ENCODE peak calls at places on chromosome 7, in six cellular contexts. One of them, this sample, is unnamed.

GRCh38 chr7:87213801-87214200 is 5.7 kb downstream of the TMEM243 start:
- DNase-seq in fibroblast of lung: no peak
- DNase-seq in endothelial cell of umbilical vein: no peak
- DNase-seq in K562: no peak
- DNase-seq in neural progenitor cell: no peak
- DNase-seq in astrocyte: no peak
- DNase-seq in this sample: no peak

GRCh38 chr7:95929710-95930295 is 157.4 kb downstream of the DYNC1I1 start:
- DNase-seq in fibroblast of lung: no peak
- DNase-seq in neural progenitor cell: no peak
- DNase-seq in endothelial cell of umbilical vein: no peak
- DNase-seq in K562: no peak
- DNase-seq in astrocyte: no peak
- DNase-seq in this sample: no peak

GRCh38 chr7:113267885-113268284 is 149.5 kb upstream of the SMIM30 start:
- DNase-seq in astrocyte: peak
- DNase-seq in endothelial cell of umbilical vein: no peak
- DNase-seq in neural progenitor cell: no peak
- DNase-seq in fibroblast of lung: peak
- DNase-seq in K562: no peak
- DNase-seq in this sample: peak

GRCh38 chr7:1431644-1432380 is 27.5 kb downstream of the MICALL2 start:
- DNase-seq in neural progenitor cell: no peak
- DNase-seq in astrocyte: no peak
- DNase-seq in fibroblast of lung: no peak
- DNase-seq in endothelial cell of umbilical vein: no peak
- DNase-seq in K562: no peak
- DNase-seq in this sample: no peak

GRCh38 chr7:28865494-28866257 is 92.5 kb downstream of the TRIL start:
- DNase-seq in neural progenitor cell: no peak
- DNase-seq in K562: no peak
- DNase-seq in endothelial cell of umbilical vein: no peak
- DNase-seq in astrocyte: no peak
- DNase-seq in fibroblast of lung: peak
- DNase-seq in this sample: no peak

GRCh38 chr7:152737833-152738232 is 21.7 kb upstream of the ACTR3B start:
- DNase-seq in fibroblast of lung: no peak
- DNase-seq in neural progenitor cell: no peak
- DNase-seq in endothelial cell of umbilical vein: no peak
- DNase-seq in astrocyte: no peak
- DNase-seq in K562: no peak
- DNase-seq in this sample: no peak

GRCh38 chr7:28389504-28390385 is 22.6 kb upstream of the CREB5 start:
- DNase-seq in K562: peak
- DNase-seq in fibroblast of lung: peak
- DNase-seq in neural progenitor cell: peak
- DNase-seq in astrocyte: peak
- DNase-seq in endothelial cell of umbilical vein: peak
- DNase-seq in this sample: peak

GRCh38 chr7:81447351-81447952 is 322.4 kb downstream of the HGF start:
- DNase-seq in astrocyte: peak
- DNase-seq in neural progenitor cell: peak
- DNase-seq in endothelial cell of umbilical vein: peak
- DNase-seq in fibroblast of lung: peak
- DNase-seq in K562: no peak
- DNase-seq in this sample: peak

GRCh38 chr7:132683967-132684690 is 107.9 kb upstream of the PLXNA4 start:
- DNase-seq in astrocyte: no peak
- DNase-seq in endothelial cell of umbilical vein: no peak
- DNase-seq in K562: no peak
- DNase-seq in fibroblast of lung: no peak
- DNase-seq in neural progenitor cell: no peak
- DNase-seq in this sample: no peak

GRCh38 chr7:36600869-36601530 is 123.3 kb downstream of the AOAH start:
- DNase-seq in astrocyte: peak
- DNase-seq in neural progenitor cell: no peak
- DNase-seq in K562: no peak
- DNase-seq in fibroblast of lung: peak
- DNase-seq in endothelial cell of umbilical vein: peak
- DNase-seq in this sample: peak

GRCh38 chr7:32928785-32929184 is 28.5 kb upstream of the FKBP9 start:
- DNase-seq in fibroblast of lung: no peak
- DNase-seq in endothelial cell of umbilical vein: no peak
- DNase-seq in K562: no peak
- DNase-seq in neural progenitor cell: no peak
- DNase-seq in astrocyte: no peak
- DNase-seq in this sample: no peak

GRCh38 chr7:100711369-100711768 is 5.4 kb downstream of the POP7 start:
- DNase-seq in K562: no peak
- DNase-seq in fibroblast of lung: no peak
- DNase-seq in neural progenitor cell: no peak
- DNase-seq in astrocyte: no peak
- DNase-seq in endothelial cell of umbilical vein: no peak
- DNase-seq in this sample: no peak

GRCh38 chr7:142808802-142809583 is 38.2 kb downstream of the PRSS2 start:
- DNase-seq in K562: peak
- DNase-seq in fibroblast of lung: peak
- DNase-seq in neural progenitor cell: no peak
- DNase-seq in astrocyte: peak
- DNase-seq in endothelial cell of umbilical vein: peak
- DNase-seq in this sample: peak

GRCh38 chr7:33745934-33746333 is 159.4 kb upstream of the BMPER start:
- DNase-seq in astrocyte: peak
- DNase-seq in neural progenitor cell: no peak
- DNase-seq in fibroblast of lung: peak
- DNase-seq in K562: no peak
- DNase-seq in endothelial cell of umbilical vein: peak
- DNase-seq in this sample: no peak

GRCh38 chr7:36245900-36246299 is 92.8 kb downstream of the EEPD1 start:
- DNase-seq in endothelial cell of umbilical vein: peak
- DNase-seq in K562: no peak
- DNase-seq in neural progenitor cell: no peak
- DNase-seq in astrocyte: no peak
- DNase-seq in fibroblast of lung: no peak
- DNase-seq in this sample: no peak

GRCh38 chr7:119256001-119256400 is 1017.0 kb upstream of the KCND2 start:
- DNase-seq in fibroblast of lung: no peak
- DNase-seq in K562: no peak
- DNase-seq in endothelial cell of umbilical vein: no peak
- DNase-seq in neural progenitor cell: no peak
- DNase-seq in astrocyte: no peak
- DNase-seq in this sample: no peak

GRCh38 chr7:113301983-113302382 is 183.6 kb upstream of the SMIM30 start:
- DNase-seq in astrocyte: no peak
- DNase-seq in K562: no peak
- DNase-seq in neural progenitor cell: no peak
- DNase-seq in endothelial cell of umbilical vein: no peak
- DNase-seq in fibroblast of lung: no peak
- DNase-seq in this sample: no peak

GRCh38 chr7:42946616-42946928 is 14.4 kb downstream of the MRPL32 start:
- DNase-seq in K562: no peak
- DNase-seq in astrocyte: no peak
- DNase-seq in fibroblast of lung: no peak
- DNase-seq in neural progenitor cell: no peak
- DNase-seq in endothelial cell of umbilical vein: no peak
- DNase-seq in this sample: no peak

GRCh38 chr7:1460757-1461639 is 1.7 kb upstream of the MICALL2 start:
- DNase-seq in fibroblast of lung: peak
- DNase-seq in endothelial cell of umbilical vein: peak
- DNase-seq in neural progenitor cell: peak
- DNase-seq in astrocyte: peak
- DNase-seq in K562: peak
- DNase-seq in this sample: peak

GRCh38 chr7:34087892-34088891 is 182.9 kb downstream of the BMPER start:
- DNase-seq in fibroblast of lung: no peak
- DNase-seq in neural progenitor cell: peak
- DNase-seq in endothelial cell of umbilical vein: peak
- DNase-seq in K562: no peak
- DNase-seq in astrocyte: no peak
- DNase-seq in this sample: peak

GRCh38 chr7:75884401-75884800 is 5.6 kb downstream of the RHBDD2 start:
- DNase-seq in astrocyte: no peak
- DNase-seq in K562: no peak
- DNase-seq in fibroblast of lung: no peak
- DNase-seq in endothelial cell of umbilical vein: no peak
- DNase-seq in neural progenitor cell: no peak
- DNase-seq in this sample: no peak

GRCh38 chr7:80279760-80280159 is 145.1 kb downstream of the GNAI1 start:
- DNase-seq in endothelial cell of umbilical vein: peak
- DNase-seq in neural progenitor cell: no peak
- DNase-seq in K562: no peak
- DNase-seq in astrocyte: no peak
- DNase-seq in fibroblast of lung: no peak
- DNase-seq in this sample: no peak

GRCh38 chr7:81175291-81175942 is 256.6 kb upstream of the SEMA3C start:
- DNase-seq in fibroblast of lung: peak
- DNase-seq in neural progenitor cell: no peak
- DNase-seq in astrocyte: no peak
- DNase-seq in endothelial cell of umbilical vein: no peak
- DNase-seq in K562: no peak
- DNase-seq in this sample: no peak

GRCh38 chr7:20216637-20217036 is 547 bp downstream of the MACC1 start:
- DNase-seq in K562: no peak
- DNase-seq in astrocyte: no peak
- DNase-seq in endothelial cell of umbilical vein: no peak
- DNase-seq in fibroblast of lung: no peak
- DNase-seq in neural progenitor cell: no peak
- DNase-seq in this sample: no peak

GRCh38 chr7:69967152-69967591 is 368.9 kb downstream of the AUTS2 start:
- DNase-seq in K562: no peak
- DNase-seq in fibroblast of lung: peak
- DNase-seq in astrocyte: peak
- DNase-seq in neural progenitor cell: peak
- DNase-seq in endothelial cell of umbilical vein: no peak
- DNase-seq in this sample: no peak

GRCh38 chr7:117825132-117825531 is 48.1 kb downstream of the CTTNBP2 start:
- DNase-seq in endothelial cell of umbilical vein: no peak
- DNase-seq in astrocyte: peak
- DNase-seq in neural progenitor cell: no peak
- DNase-seq in K562: no peak
- DNase-seq in fibroblast of lung: peak
- DNase-seq in this sample: peak

GRCh38 chr7:154795437-154795836 is 207.5 kb downstream of the PAXIP1 start:
- DNase-seq in astrocyte: no peak
- DNase-seq in fibroblast of lung: no peak
- DNase-seq in neural progenitor cell: no peak
- DNase-seq in endothelial cell of umbilical vein: no peak
- DNase-seq in K562: no peak
- DNase-seq in this sample: no peak

GRCh38 chr7:44073664-44074348 is 8.4 kb upstream of the PGAM2 start:
- DNase-seq in K562: no peak
- DNase-seq in fibroblast of lung: peak
- DNase-seq in neural progenitor cell: no peak
- DNase-seq in astrocyte: peak
- DNase-seq in endothelial cell of umbilical vein: peak
- DNase-seq in this sample: peak

GRCh38 chr7:30172451-30172850 is 37.7 kb downstream of the MTURN start:
- DNase-seq in endothelial cell of umbilical vein: no peak
- DNase-seq in K562: no peak
- DNase-seq in fibroblast of lung: no peak
- DNase-seq in astrocyte: no peak
- DNase-seq in neural progenitor cell: no peak
- DNase-seq in this sample: peak

GRCh38 chr7:2764621-2765020 is 76.6 kb downstream of the AMZ1 start:
- DNase-seq in fibroblast of lung: no peak
- DNase-seq in endothelial cell of umbilical vein: no peak
- DNase-seq in neural progenitor cell: no peak
- DNase-seq in K562: no peak
- DNase-seq in astrocyte: no peak
- DNase-seq in this sample: no peak
- H3K27ac ChIP-seq in fibroblast of lung: no peak
- H3K27ac ChIP-seq in endothelial cell of umbilical vein: no peak
- H3K27ac ChIP-seq in neural progenitor cell: peak
- H3K27ac ChIP-seq in K562: no peak
- H3K27ac ChIP-seq in astrocyte: no peak
- H3K27ac ChIP-seq in this sample: no peak

GRCh38 chr7:96997512-96998032 is 7.8 kb upstream of the DLX6 start:
- DNase-seq in fibroblast of lung: no peak
- DNase-seq in neural progenitor cell: peak
- DNase-seq in endothelial cell of umbilical vein: no peak
- DNase-seq in astrocyte: no peak
- DNase-seq in K562: no peak
- DNase-seq in this sample: no peak

GRCh38 chr7:96996111-96996936 is 9.0 kb upstream of the DLX6 start:
- DNase-seq in K562: no peak
- DNase-seq in endothelial cell of umbilical vein: no peak
- DNase-seq in fibroblast of lung: no peak
- DNase-seq in astrocyte: no peak
- DNase-seq in neural progenitor cell: peak
- DNase-seq in this sample: no peak

GRCh38 chr7:96998765-96999164 is 6.6 kb upstream of the DLX6 start:
- DNase-seq in K562: no peak
- DNase-seq in endothelial cell of umbilical vein: no peak
- DNase-seq in neural progenitor cell: peak
- DNase-seq in fibroblast of lung: no peak
- DNase-seq in astrocyte: no peak
- DNase-seq in this sample: no peak

GRCh38 chr7:96996937-96997511 is 8.3 kb upstream of the DLX6 start:
- DNase-seq in neural progenitor cell: peak
- DNase-seq in astrocyte: no peak
- DNase-seq in endothelial cell of umbilical vein: no peak
- DNase-seq in fibroblast of lung: no peak
- DNase-seq in K562: no peak
- DNase-seq in this sample: no peak

GRCh38 chr7:96998333-96998732 is 7.0 kb upstream of the DLX6 start:
- DNase-seq in endothelial cell of umbilical vein: no peak
- DNase-seq in neural progenitor cell: no peak
- DNase-seq in K562: no peak
- DNase-seq in astrocyte: no peak
- DNase-seq in fibroblast of lung: no peak
- DNase-seq in this sample: no peak
- TF ChIP-seq EZH2 in endothelial cell of umbilical vein: no peak
- TF ChIP-seq EZH2 in neural progenitor cell: no peak
- TF ChIP-seq EZH2 in K562: no peak
- TF ChIP-seq EZH2 in astrocyte: peak
- TF ChIP-seq EZH2 in fibroblast of lung: peak
- TF ChIP-seq EZH2 in this sample: no peak

GRCh38 chr7:19117870-19118608 is 603 bp upstream of the TWIST1 start:
- DNase-seq in K562: no peak
- DNase-seq in astrocyte: no peak
- DNase-seq in fibroblast of lung: no peak
- DNase-seq in neural progenitor cell: peak
- DNase-seq in endothelial cell of umbilical vein: no peak
- DNase-seq in this sample: no peak
- H3K9ac ChIP-seq in K562: no peak
- H3K9ac ChIP-seq in astrocyte: peak
- H3K9ac ChIP-seq in fibroblast of lung: peak
- H3K9ac ChIP-seq in neural progenitor cell: no peak
- H3K9ac ChIP-seq in endothelial cell of umbilical vein: no peak
- H3K9ac ChIP-seq in this sample: no peak

GRCh38 chr7:71348751-71349415 is 216.9 kb downstream of the GALNT17 start:
- DNase-seq in fibroblast of lung: no peak
- DNase-seq in K562: no peak
- DNase-seq in neural progenitor cell: no peak
- DNase-seq in endothelial cell of umbilical vein: no peak
- DNase-seq in astrocyte: no peak
- DNase-seq in this sample: no peak
- H3K27ac ChIP-seq in fibroblast of lung: no peak
- H3K27ac ChIP-seq in K562: no peak
- H3K27ac ChIP-seq in neural progenitor cell: no peak
- H3K27ac ChIP-seq in endothelial cell of umbilical vein: no peak
- H3K27ac ChIP-seq in astrocyte: no peak
- H3K27ac ChIP-seq in this sample: no peak